ENCODE peak calls at places on chromosomes 6 and 20, in six cellular contexts. One of them, this sample, is unnamed.
A peak's percentile ranks its signal among the peaks of the same experiment; 100 is the strongest.

GRCh38 chr20:57440678-57441509 is 49.7 kb downstream of the RBM38 start:
- DNase-seq in ascending aorta: peak; percentile 95
- DNase-seq in MM.1S: no peak
- DNase-seq in upper lobe of left lung: peak; percentile 92
- DNase-seq in GM23338: peak; percentile 42
- DNase-seq in PC-9: no peak
- DNase-seq in this sample: no peak

GRCh38 chr20:15711177-15711576 is 862.1 kb downstream of the KIF16B start:
- DNase-seq in ascending aorta: no peak
- DNase-seq in MM.1S: no peak
- DNase-seq in upper lobe of left lung: no peak
- DNase-seq in GM23338: no peak
- DNase-seq in PC-9: no peak
- DNase-seq in this sample: no peak

GRCh38 chr6:11142296-11143027 is 30.9 kb upstream of the ERVFRD-1 start:
- DNase-seq in ascending aorta: no peak
- DNase-seq in MM.1S: no peak
- DNase-seq in upper lobe of left lung: no peak
- DNase-seq in GM23338: no peak
- DNase-seq in PC-9: no peak
- DNase-seq in this sample: no peak

GRCh38 chr6:109073344-109074235 is 21.1 kb downstream of the SESN1 start:
- DNase-seq in ascending aorta: no peak
- DNase-seq in MM.1S: peak; percentile 78
- DNase-seq in upper lobe of left lung: no peak
- DNase-seq in GM23338: peak; percentile 86
- DNase-seq in PC-9: peak; percentile 68
- DNase-seq in this sample: no peak

GRCh38 chr6:42047790-42048405 is 2.4 kb upstream of the TAF8 start:
- DNase-seq in ascending aorta: no peak
- DNase-seq in MM.1S: no peak
- DNase-seq in upper lobe of left lung: no peak
- DNase-seq in GM23338: no peak
- DNase-seq in PC-9: no peak
- DNase-seq in this sample: no peak

GRCh38 chr6:163730496-163731210 is 316.1 kb downstream of the QKI start:
- DNase-seq in ascending aorta: peak; percentile 50
- DNase-seq in MM.1S: no peak
- DNase-seq in upper lobe of left lung: peak; percentile 48
- DNase-seq in GM23338: no peak
- DNase-seq in PC-9: no peak
- DNase-seq in this sample: no peak

GRCh38 chr20:41428285-41428684 is 61.7 kb upstream of the EMILIN3 start:
- DNase-seq in ascending aorta: no peak
- DNase-seq in MM.1S: no peak
- DNase-seq in upper lobe of left lung: no peak
- DNase-seq in GM23338: no peak
- DNase-seq in PC-9: peak; percentile 53
- DNase-seq in this sample: no peak

GRCh38 chr20:40767530-40767924 is 78.5 kb upstream of the MAFB start:
- DNase-seq in ascending aorta: no peak
- DNase-seq in MM.1S: no peak
- DNase-seq in upper lobe of left lung: no peak
- DNase-seq in GM23338: no peak
- DNase-seq in PC-9: no peak
- DNase-seq in this sample: no peak

GRCh38 chr6:78489874-78490273 is 377.5 kb upstream of the IRAK1BP1 start:
- DNase-seq in ascending aorta: no peak
- DNase-seq in MM.1S: no peak
- DNase-seq in upper lobe of left lung: no peak
- DNase-seq in GM23338: no peak
- DNase-seq in PC-9: no peak
- DNase-seq in this sample: no peak

GRCh38 chr6:24547243-24547642 is 52.5 kb downstream of the ALDH5A1 start:
- DNase-seq in ascending aorta: no peak
- DNase-seq in MM.1S: no peak
- DNase-seq in upper lobe of left lung: no peak
- DNase-seq in GM23338: peak; percentile 75
- DNase-seq in PC-9: no peak
- DNase-seq in this sample: peak; percentile 2

GRCh38 chr6:169800116-169800667 is 48.8 kb downstream of the ERMARD start:
- DNase-seq in ascending aorta: peak; percentile 31
- DNase-seq in MM.1S: no peak
- DNase-seq in upper lobe of left lung: no peak
- DNase-seq in GM23338: no peak
- DNase-seq in PC-9: no peak
- DNase-seq in this sample: no peak

GRCh38 chr6:84773431-84774173 is 9.2 kb upstream of the TBX18 start:
- DNase-seq in ascending aorta: peak; percentile 77
- DNase-seq in MM.1S: peak; percentile 22
- DNase-seq in upper lobe of left lung: peak; percentile 83
- DNase-seq in GM23338: peak; percentile 69
- DNase-seq in PC-9: no peak
- DNase-seq in this sample: no peak

GRCh38 chr20:10467985-10468845 is 33.1 kb downstream of the SLX4IP start:
- DNase-seq in ascending aorta: no peak
- DNase-seq in MM.1S: no peak
- DNase-seq in upper lobe of left lung: no peak
- DNase-seq in GM23338: no peak
- DNase-seq in PC-9: peak; percentile 54
- DNase-seq in this sample: no peak

GRCh38 chr6:38571721-38572120 is 68.0 kb downstream of the BTBD9 start:
- DNase-seq in ascending aorta: no peak
- DNase-seq in MM.1S: no peak
- DNase-seq in upper lobe of left lung: no peak
- DNase-seq in GM23338: no peak
- DNase-seq in PC-9: no peak
- DNase-seq in this sample: no peak

GRCh38 chr20:45111799-45112471 is 3.0 kb downstream of the WFDC5 start:
- DNase-seq in ascending aorta: no peak
- DNase-seq in MM.1S: no peak
- DNase-seq in upper lobe of left lung: no peak
- DNase-seq in GM23338: peak; percentile 83
- DNase-seq in PC-9: no peak
- DNase-seq in this sample: no peak

DNA sequence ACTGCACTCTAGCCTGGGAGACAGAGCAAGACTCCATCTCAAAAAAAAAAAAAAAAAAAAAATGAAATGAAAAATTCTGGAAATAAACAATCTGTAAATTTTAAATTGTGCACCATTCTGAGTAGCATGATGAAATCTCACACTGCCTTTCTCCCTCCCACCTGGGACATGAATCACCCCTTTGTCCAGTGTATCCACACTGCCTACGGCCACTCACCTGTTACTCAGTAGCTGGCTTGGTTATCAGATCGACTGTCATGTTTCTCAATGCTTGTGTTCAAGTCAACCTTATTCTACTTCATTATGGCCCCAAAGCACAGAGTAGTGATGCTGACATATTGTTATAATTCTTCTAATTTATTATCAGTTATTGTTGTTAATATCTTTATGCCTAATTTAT is 58.7 kb upstream of the MTHFD1L start:
- DNase-seq in ascending aorta: no peak
- DNase-seq in MM.1S: no peak
- DNase-seq in upper lobe of left lung: no peak
- DNase-seq in GM23338: no peak
- DNase-seq in PC-9: peak; percentile 81
- DNase-seq in this sample: no peak
- H3K36me3 ChIP-seq in ascending aorta: peaks cover 22% of the 10 kb centered on the region
- H3K36me3 ChIP-seq in MM.1S: no peaks in the 10 kb centered on the region
- H3K36me3 ChIP-seq in upper lobe of left lung: peaks cover 44% of the 10 kb centered on the region
- H3K36me3 ChIP-seq in GM23338: no peaks in the 10 kb centered on the region
- H3K36me3 ChIP-seq in PC-9: peaks cover 8% of the 10 kb centered on the region
- H3K36me3 ChIP-seq in this sample: no peaks in the 10 kb centered on the region

DNA sequence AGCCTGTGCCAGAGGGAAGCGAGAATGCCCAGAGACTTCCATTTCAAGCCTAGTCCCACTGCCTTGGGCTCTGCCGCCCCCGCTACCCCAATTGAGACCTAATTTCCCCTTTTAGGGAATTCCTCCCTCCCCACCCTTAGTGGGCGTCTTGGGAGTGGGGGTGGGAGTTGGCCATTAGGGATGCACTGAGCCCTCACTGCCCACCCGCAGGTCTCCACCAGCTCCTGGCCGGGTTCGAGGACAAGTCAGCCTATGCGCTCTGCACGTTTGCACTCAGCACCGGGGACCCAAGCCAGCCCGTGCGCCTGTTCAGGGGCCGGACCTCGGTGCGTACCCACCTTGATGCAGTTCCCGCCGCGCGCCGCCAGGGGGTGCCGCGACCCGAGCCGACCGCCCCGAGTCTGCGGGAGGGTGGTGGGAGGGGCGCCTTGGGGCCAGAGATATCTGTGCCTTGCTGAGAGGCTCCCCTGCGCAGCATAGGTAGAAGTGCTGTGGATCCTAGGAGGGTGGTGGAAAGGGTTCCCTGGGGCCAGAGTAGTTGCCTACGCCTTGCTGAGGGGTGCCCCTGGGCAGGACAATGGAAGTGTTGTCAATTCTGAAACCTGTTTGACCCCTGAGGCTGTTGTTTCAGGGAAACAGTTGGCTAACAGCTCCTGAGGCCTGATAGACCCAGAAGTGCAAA is 9.2 kb downstream of the ITPA start:
- DNase-seq in ascending aorta: no peak
- DNase-seq in MM.1S: peak; percentile 48
- DNase-seq in upper lobe of left lung: peak; percentile 96
- DNase-seq in GM23338: peak; percentile 88
- DNase-seq in PC-9: peak; percentile 49
- DNase-seq in this sample: peak; percentile 53
- H3K27ac ChIP-seq in ascending aorta: no peak overlapping the region
- H3K27ac ChIP-seq in MM.1S: no peak overlapping the region
- H3K27ac ChIP-seq in upper lobe of left lung: no peak overlapping the region
- H3K27ac ChIP-seq in GM23338: no peak overlapping the region
- H3K27ac ChIP-seq in PC-9: no peak overlapping the region
- H3K27ac ChIP-seq in this sample: no peak overlapping the region

DNA sequence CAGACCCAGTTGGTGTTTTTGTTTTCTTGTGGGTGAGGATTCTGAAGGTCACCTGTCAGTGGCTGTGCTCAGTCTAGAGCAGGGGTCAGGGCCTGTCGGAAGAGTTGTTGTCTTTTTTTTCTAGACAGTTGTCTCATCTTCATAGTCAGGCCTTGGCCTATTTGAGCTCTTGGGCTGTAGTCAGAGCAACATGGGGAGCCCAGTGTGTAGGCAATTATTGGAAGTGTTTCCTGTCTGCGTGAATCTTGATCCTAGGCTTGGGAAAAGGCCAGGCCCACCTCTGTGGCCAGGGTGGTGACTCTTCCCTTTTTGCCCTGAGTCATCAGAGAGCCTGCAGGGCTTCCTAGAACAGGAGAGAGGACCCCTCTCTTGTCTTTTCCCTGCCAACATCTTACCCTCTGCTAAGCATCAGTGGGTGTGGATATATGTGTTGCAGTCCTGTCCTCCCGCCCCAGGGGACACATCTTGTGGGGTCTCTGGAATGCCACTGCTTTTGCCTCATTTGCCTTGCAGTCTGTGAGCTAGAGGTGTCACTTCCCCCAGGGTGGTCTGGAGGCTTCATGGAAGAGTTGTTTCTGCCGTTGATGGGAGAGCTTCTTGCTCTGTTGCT is 11.4 kb downstream of the TJAP1 start:
- DNase-seq in ascending aorta: no peak
- DNase-seq in MM.1S: no peak
- DNase-seq in upper lobe of left lung: no peak
- DNase-seq in GM23338: no peak
- DNase-seq in PC-9: no peak
- DNase-seq in this sample: no peak
- H3K4me3 ChIP-seq in ascending aorta: no peak overlapping the region
- H3K4me3 ChIP-seq in MM.1S: no peak overlapping the region
- H3K4me3 ChIP-seq in upper lobe of left lung: no peak overlapping the region
- H3K4me3 ChIP-seq in GM23338: no peak overlapping the region
- H3K4me3 ChIP-seq in PC-9: no peak overlapping the region
- H3K4me3 ChIP-seq in this sample: no peak overlapping the region

DNA sequence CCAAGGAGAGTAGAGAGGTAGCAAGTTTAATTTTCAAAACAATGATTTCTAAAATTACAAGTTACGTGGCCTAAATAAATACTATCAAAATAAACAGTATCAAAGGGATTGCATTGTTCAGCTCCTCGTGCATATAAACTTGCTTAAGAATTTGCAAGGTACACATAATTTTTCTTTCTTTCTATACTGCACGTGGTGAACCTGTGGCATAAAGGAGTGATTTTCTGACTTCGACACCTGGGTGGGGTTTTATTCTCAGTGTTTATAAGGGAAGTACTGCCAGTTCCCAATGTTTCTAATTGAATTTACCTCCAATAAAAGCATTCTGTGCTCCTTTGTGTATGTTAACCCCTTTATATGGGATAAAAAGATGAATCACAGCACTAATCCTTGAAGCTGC is 50.1 kb upstream of the C20orf144 start:
- DNase-seq in ascending aorta: no peak
- DNase-seq in MM.1S: no peak
- DNase-seq in upper lobe of left lung: no peak
- DNase-seq in GM23338: no peak
- DNase-seq in PC-9: no peak
- DNase-seq in this sample: no peak
- H3K36me3 ChIP-seq in ascending aorta: peaks cover 49% of the 10 kb centered on the region
- H3K36me3 ChIP-seq in MM.1S: no peaks in the 10 kb centered on the region
- H3K36me3 ChIP-seq in upper lobe of left lung: peaks cover 49% of the 10 kb centered on the region
- H3K36me3 ChIP-seq in GM23338: no peaks in the 10 kb centered on the region
- H3K36me3 ChIP-seq in PC-9: peaks cover 7% of the 10 kb centered on the region
- H3K36me3 ChIP-seq in this sample: peaks cover 49% of the 10 kb centered on the region

GRCh38 chr6:37460805-37461204 is 27.8 kb downstream of the CMTR1 start:
- DNase-seq in ascending aorta: no peak
- DNase-seq in MM.1S: no peak
- DNase-seq in upper lobe of left lung: no peak
- DNase-seq in GM23338: no peak
- DNase-seq in PC-9: no peak
- DNase-seq in this sample: no peak
- H3K27ac ChIP-seq in ascending aorta: no peak overlapping the region
- H3K27ac ChIP-seq in MM.1S: no peak overlapping the region
- H3K27ac ChIP-seq in upper lobe of left lung: no peak overlapping the region
- H3K27ac ChIP-seq in GM23338: no peak overlapping the region
- H3K27ac ChIP-seq in PC-9: no peak overlapping the region
- H3K27ac ChIP-seq in this sample: no peak overlapping the region

This sample was measured in effector memory CD4-positive, alpha-beta T cell.